ENCODE peak calls at places on chromosomes 5 and 9, in five cellular contexts. U, C, F, X and Z are unnamed samples.

GRCh38 chr9:74497750-74498615 is 848 bp downstream of the RORB start:
- DNase-seq in C (peak; percentile 27), X (peak; percentile 34), U (peak; percentile 44), F (no peak), Z (no peak)

GRCh38 chr5:154465169-154465568 is 12.9 kb downstream of the HAND1 start:
- DNase-seq in C (no peak), X (peak; percentile 68), U (no peak), F (no peak), Z (no peak)

GRCh38 chr5:148474025-148474511 is 90.3 kb downstream of the FBXO38 start:
- DNase-seq in X (peak; percentile 50), U (no peak), F (no peak), C (no peak), Z (no peak)

GRCh38 chr5:38423536-38424178 is 132.8 kb downstream of the LIFR start:
- DNase-seq in X (no peak), C (no peak), U (no peak), F (no peak), Z (no peak)

GRCh38 chr5:135436856-135437795 is 10.0 kb downstream of the DCANP1 start:
- DNase-seq in U (no peak), F (no peak), X (no peak), C (no peak), Z (no peak)

GRCh38 chr5:96517294-96517693 is 84.2 kb upstream of the PCSK1 start:
- DNase-seq in F (no peak), U (no peak), C (no peak), X (peak; percentile 89), Z (no peak)

GRCh38 chr5:80408475-80408875 is 611 bp downstream of the ZFYVE16 start:
- DNase-seq in F (peak; percentile 39), X (peak; percentile 44), U (peak; percentile 82), C (peak; percentile 80), Z (no peak)

GRCh38 chr5:65102826-65103673 is 334.3 kb downstream of the CWC27 start:
- DNase-seq in U (no peak), F (peak; percentile 42), C (peak; percentile 75), X (peak; percentile 51), Z (peak; percentile 13)

GRCh38 chr5:170132642-170133448 is 27.1 kb downstream of the FOXI1 start:
- DNase-seq in C (no peak), X (peak; percentile 33), U (no peak), F (no peak), Z (no peak)

GRCh38 chr9:1383823-1384580 is 333.8 kb downstream of the DMRT2 start:
- DNase-seq in X (no peak), U (no peak), C (no peak), F (no peak), Z (no peak)

GRCh38 chr5:15431923-15432322 is 68.1 kb upstream of the FBXL7 start:
- DNase-seq in U (no peak), C (no peak), F (no peak), X (no peak), Z (no peak)

GRCh38 chr5:128195316-128195715 is 111.8 kb downstream of the SLC12A2 start:
- DNase-seq in C (no peak), F (no peak), X (no peak), U (no peak), Z (no peak)

GRCh38 chr9:108087781-108088180 is 598.2 kb upstream of the KLF4 start:
- DNase-seq in X (no peak), C (no peak), U (no peak), F (no peak), Z (no peak)

GRCh38 chr9:116471093-116471906 is 215.8 kb upstream of the TRIM32 start:
- DNase-seq in C (no peak), F (no peak), U (peak; percentile 95), X (peak; percentile 72), Z (no peak)

GRCh38 chr9:133955821-133956411 is 36.2 kb downstream of the VAV2 start:
- DNase-seq in X (peak; percentile 33), C (peak; percentile 40), U (peak; percentile 72), F (no peak), Z (no peak)

GRCh38 chr5:31232273-31232888 is 38.9 kb downstream of the CDH6 start:
- DNase-seq in X (peak; percentile 54), U (peak; percentile 78), C (no peak), F (no peak), Z (no peak)

GRCh38 chr9:34572092-34572491 is 17.4 kb downstream of the CNTFR start:
- DNase-seq in C (peak; percentile 80), U (no peak), F (no peak), X (no peak), Z (no peak)

GRCh38 chr5:179509239-179509638 is 41.1 kb upstream of the RUFY1 start:
- DNase-seq in X (no peak), U (no peak), C (no peak), F (no peak), Z (no peak)

GRCh38 chr5:65185468-65185867 is 296.3 kb downstream of the ADAMTS6 start:
- DNase-seq in U (no peak), F (no peak), C (no peak), X (no peak), Z (no peak)

GRCh38 chr5:170470808-170471404 is 32.9 kb upstream of the KCNIP1 start:
- DNase-seq in F (no peak), C (no peak), U (no peak), X (no peak), Z (no peak)

GRCh38 chr5:72494700-72495124 is 12.5 kb downstream of the ZNF366 start:
- DNase-seq in U (no peak), C (no peak), X (peak; percentile 49), F (no peak), Z (no peak)

GRCh38 chr5:66680227-66680626 is 84.0 kb downstream of the MAST4 start:
- DNase-seq in C (no peak), U (no peak), F (no peak), X (no peak), Z (no peak)

GRCh38 chr5:173554038-173554955 is 62.2 kb downstream of the BOD1 start:
- DNase-seq in C (no peak), F (no peak), X (no peak), U (no peak), Z (no peak)

GRCh38 chr5:118598311-118598710 is 390.0 kb downstream of the DTWD2 start:
- DNase-seq in F (no peak), U (no peak), X (no peak), C (no peak), Z (no peak)

GRCh38 chr5:173974688-173975239 is 14.2 kb upstream of the C5orf47 start:
- DNase-seq in F (no peak), C (no peak), X (no peak), U (no peak), Z (no peak)

GRCh38 chr5:111676926-111677415 is 80.0 kb downstream of the NREP start:
- DNase-seq in F (no peak), C (no peak), U (no peak), X (no peak), Z (no peak)

GRCh38 chr9:38342532-38342931 is 50.0 kb upstream of the ALDH1B1 start:
- DNase-seq in F (no peak), C (no peak), X (no peak), U (no peak), Z (no peak)

GRCh38 chr5:95730730-95731570 is at the start of gene RHOBTB3:
- DNase-seq in X (peak; percentile 95), C (peak; percentile 90), F (peak; percentile 9), U (peak; percentile 95), Z (no peak)

GRCh38 chr5:160905285-160905684 is 53.3 kb upstream of the ATP10B start:
- DNase-seq in X (no peak), C (no peak), U (no peak), F (no peak), Z (no peak)

GRCh38 chr9:130770679-130771442 is 64.2 kb upstream of the ABL1 start:
- DNase-seq in C (no peak), U (peak; percentile 62), F (peak; percentile 24), X (peak; percentile 90), Z (peak; percentile 34)

GRCh38 chr5:53418844-53419243 is 61.6 kb upstream of the FST start:
- DNase-seq in C (no peak), F (no peak), X (peak; percentile 97), U (no peak), Z (no peak)
- H3K4me3 ChIP-seq in C (no peak overlapping the region), F (no peak overlapping the region), X (no peak overlapping the region), U (no peak overlapping the region), Z (no peak overlapping the region)

DNA sequence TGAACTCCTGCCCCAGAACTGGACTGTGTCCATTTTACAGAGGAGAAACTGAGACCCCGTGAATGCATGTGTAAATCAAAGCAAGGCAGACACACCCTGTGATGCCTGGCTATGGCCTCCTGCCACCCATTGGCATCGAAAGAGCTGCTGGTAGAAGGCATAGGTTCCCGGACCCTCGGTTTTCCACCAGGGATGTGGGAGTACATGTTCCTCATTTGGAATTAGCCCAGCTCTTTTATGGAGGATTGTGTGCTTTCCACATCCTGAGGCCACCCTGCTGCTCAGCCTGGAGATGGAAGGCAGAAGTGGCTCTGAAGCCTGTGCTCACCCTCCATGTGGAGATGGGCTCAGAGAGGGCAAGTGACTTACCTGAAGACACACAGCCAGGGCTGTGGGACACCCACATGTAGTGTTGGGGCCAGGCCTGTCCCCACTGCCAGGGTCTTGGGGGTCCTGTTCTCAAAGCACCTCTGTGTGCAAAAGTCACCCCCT is 2.8 kb downstream of the SUSD3 start:
- DNase-seq in X (no peak), U (no peak), C (no peak), F (no peak), Z (no peak)
- H3K4me3 ChIP-seq in X (no peak overlapping the region), U (no peak overlapping the region), C (no peak overlapping the region), F (peak overlapping the region; percentile 86), Z (peak overlapping the region; percentile 7)

GRCh38 chr5:73591698-73592501 is 26.4 kb downstream of the UTP15 start:
- DNase-seq in F (no peak), U (no peak), X (no peak), C (no peak), Z (no peak)
- H3K4me3 ChIP-seq in F (no peak overlapping the region), U (no peak overlapping the region), X (no peak overlapping the region), C (no peak overlapping the region), Z (no peak overlapping the region)

GRCh38 chr5:59807806-59808205 is 85.7 kb downstream of the PDE4D start:
- DNase-seq in F (no peak), C (no peak), X (no peak), U (no peak), Z (no peak)
- H3K4me3 ChIP-seq in F (no peak overlapping the region), C (no peak overlapping the region), X (no peak overlapping the region), U (no peak overlapping the region), Z (no peak overlapping the region)

GRCh38 chr5:181171782-181172181 is 24.4 kb downstream of the OR2V2 start:
- DNase-seq in X (no peak), F (no peak), U (no peak), C (no peak), Z (no peak)

GRCh38 chr5:181168595-181169118 is 21.3 kb downstream of the OR2V2 start:
- DNase-seq in U (no peak), X (no peak), C (no peak), F (no peak), Z (no peak)

GRCh38 chr5:181170237-181170830 is 22.9 kb downstream of the OR2V2 start:
- DNase-seq in C (no peak), U (no peak), F (no peak), X (no peak), Z (no peak)

GRCh38 chr5:181173027-181173419 is 25.6 kb downstream of the OR2V2 start:
- DNase-seq in U (no peak), C (no peak), F (no peak), X (no peak), Z (no peak)

GRCh38 chr5:181170996-181171395 is 23.6 kb downstream of the OR2V2 start:
- DNase-seq in U (no peak), C (no peak), F (no peak), X (no peak), Z (no peak)
- H3K4me3 ChIP-seq in U (no peak overlapping the region), C (no peak overlapping the region), F (no peak overlapping the region), X (no peak overlapping the region), Z (no peak overlapping the region)

GRCh38 chr9:71383308-71383707 is 261.9 kb upstream of the TRPM3 start:
- DNase-seq in C (no peak), F (no peak), X (no peak), U (peak; percentile 47), Z (no peak)
- H3K4me3 ChIP-seq in C (no peak overlapping the region), F (no peak overlapping the region), X (no peak overlapping the region), U (no peak overlapping the region), Z (no peak overlapping the region)